ENCODE peak calls at places on chromosomes 13 and 19, in eight cellular contexts. H is endothelial cell of umbilical vein, E is heart right ventricle, S is WERI-Rb-1, X is MM.1S, C is thoracic aorta, A is sigmoid colon, D is body of pancreas. J is an unnamed sample.
A peak's percentile ranks its signal among the peaks of the same experiment; 100 is the strongest.

GRCh38 chr13:27425151-27425917 is 915 bp downstream of the GTF3A start:
- DNase-seq in S (no peak), H (no peak), E (no peak), A (no peak), X (no peak), D (no peak), C (no peak), J (no peak)

GRCh38 chr13:97018029-97018819 is 23.9 kb upstream of the OXGR1 start:
- DNase-seq in H (peak; percentile 70), S (peak; percentile 52), A (no peak), E (no peak), D (peak; percentile 41), X (peak; percentile 66), C (no peak), J (peak; percentile 57)

GRCh38 chr19:49987159-49987698 is 26.3 kb upstream of the SIGLEC11 start:
- DNase-seq in S (no peak), D (peak; percentile 94), A (peak; percentile 74), E (peak; percentile 78), H (peak; percentile 89), C (peak; percentile 66), X (peak; percentile 91), J (peak; percentile 90)

GRCh38 chr19:51660975-51661600 is 14.5 kb upstream of the SIGLEC14 start:
- DNase-seq in E (peak; percentile 49), S (peak; percentile 72), A (no peak), D (peak; percentile 61), C (no peak), H (peak; percentile 69), X (peak; percentile 26), J (peak; percentile 48)

GRCh38 chr13:90869580-90869979 is 477.9 kb upstream of the MIR17HG start:
- DNase-seq in C (no peak), A (no peak), S (no peak), X (no peak), E (no peak), H (no peak), D (no peak), J (no peak)

GRCh38 chr19:18173572-18174294 is at the start of gene IFI30:
- DNase-seq in X (peak; percentile 57), A (peak; percentile 90), S (no peak), C (no peak), H (peak; percentile 37), D (peak; percentile 87), E (peak; percentile 75), J (peak; percentile 63)

GRCh38 chr13:23570099-23570926 is at the start of gene TNFRSF19:
- DNase-seq in X (no peak), S (peak; percentile 92), A (no peak), E (peak; percentile 40), C (no peak), D (peak; percentile 25), H (peak; percentile 8), J (no peak)

GRCh38 chr13:48094404-48094780 is 512 bp downstream of the MED4 start:
- DNase-seq in C (no peak), S (no peak), D (no peak), A (no peak), E (no peak), H (peak; percentile 33), X (no peak), J (no peak)

GRCh38 chr13:98014766-98015165 is 61.3 kb downstream of the IPO5 start:
- DNase-seq in X (no peak), C (no peak), A (no peak), S (no peak), D (no peak), E (no peak), H (peak; percentile 59), J (no peak)

GRCh38 chr19:681029-681626 is 4.9 kb downstream of the FSTL3 start:
- DNase-seq in A (peak; percentile 88), C (no peak), H (no peak), X (peak; percentile 68), E (peak; percentile 90), S (peak; percentile 95), D (peak; percentile 91), J (no peak)
- H3K4me3 ChIP-seq in A (peak overlapping the region; percentile 96), C (peak overlapping the region; percentile 76), H (no peak overlapping the region), X (no peak overlapping the region), E (peak overlapping the region; percentile 76), S (peak overlapping the region; percentile 64), D (no peak overlapping the region), J (peak overlapping the region; percentile 56)

GRCh38 chr19:27691991-27692390 is 1521.0 kb downstream of the UQCRFS1 start:
- DNase-seq in A (no peak), H (no peak), E (no peak), X (no peak), S (no peak), C (no peak), D (no peak), J (no peak)
- H3K9me3 ChIP-seq in A (peaks cover 15% of the 10 kb centered on the region), H (peaks cover 2% of the 10 kb centered on the region), E (peaks cover 72% of the 10 kb centered on the region), X (no peaks in the 10 kb centered on the region), S (no peaks in the 10 kb centered on the region), C (peaks cover 3% of the 10 kb centered on the region), D (no peaks in the 10 kb centered on the region), J (no peaks in the 10 kb centered on the region)

GRCh38 chr13:102300379-102300778 is 101.5 kb downstream of the FGF14 start:
- DNase-seq in E (no peak), C (no peak), H (no peak), D (no peak), S (no peak), X (no peak), A (no peak), J (no peak)
- H3K4me3 ChIP-seq in E (no peak overlapping the region), C (no peak overlapping the region), H (no peak overlapping the region), D (no peak overlapping the region), S (no peak overlapping the region), X (no peak overlapping the region), A (no peak overlapping the region), J (no peak overlapping the region)

DNA sequence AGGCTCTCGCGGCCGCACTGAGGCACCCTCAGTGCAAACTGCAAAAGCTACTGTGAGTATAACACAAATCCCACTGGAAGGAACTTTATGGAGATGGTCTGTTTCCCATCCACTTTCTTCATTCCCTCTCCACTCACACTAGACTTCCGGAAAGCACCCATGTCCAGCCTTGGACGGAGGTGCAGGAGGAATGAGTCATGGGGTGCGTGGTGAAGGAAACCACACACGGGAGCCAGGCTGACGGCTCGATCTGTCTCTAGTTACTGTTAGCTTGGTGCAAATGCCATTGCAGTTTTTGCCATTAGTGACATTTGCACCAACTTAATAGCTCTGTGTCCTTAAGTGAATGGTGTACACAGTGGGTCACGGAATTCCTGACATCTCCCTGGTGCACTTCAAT is 14.6 kb downstream of the NLRP8 start:
- DNase-seq in D (no peak), E (no peak), S (no peak), H (no peak), A (no peak), X (no peak), C (no peak), J (no peak)
- H3K9me3 ChIP-seq in D (no peaks in the 10 kb centered on the region), E (peaks cover 19% of the 10 kb centered on the region), S (peaks cover under 1% of the 10 kb centered on the region), H (peaks cover 9% of the 10 kb centered on the region), A (no peaks in the 10 kb centered on the region), X (no peaks in the 10 kb centered on the region), C (no peaks in the 10 kb centered on the region), J (no peaks in the 10 kb centered on the region)

DNA sequence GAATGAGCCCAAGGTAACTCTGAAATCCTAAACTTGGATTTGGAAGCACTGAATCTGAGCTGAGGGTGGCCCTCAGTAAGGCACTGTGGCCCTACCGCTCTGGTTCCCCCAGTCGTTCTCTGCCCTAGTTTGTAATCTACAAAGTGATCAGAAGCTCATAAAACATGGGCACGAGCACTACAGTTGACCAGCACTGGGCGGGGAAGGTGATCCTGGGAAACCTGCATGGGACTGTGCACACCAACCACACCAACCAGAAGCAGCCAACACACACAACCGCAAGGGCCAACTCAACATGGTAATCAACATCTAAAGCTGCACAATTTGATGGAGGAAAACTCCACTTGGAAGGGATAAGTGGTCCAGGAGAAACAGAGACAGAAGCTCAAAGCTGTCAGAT is 22.9 kb downstream of the SLC7A1 start:
- DNase-seq in D (no peak), A (no peak), H (no peak), S (no peak), C (no peak), X (no peak), E (no peak), J (no peak)
- H3K4me3 ChIP-seq in D (no peak overlapping the region), A (no peak overlapping the region), H (no peak overlapping the region), S (no peak overlapping the region), C (no peak overlapping the region), X (no peak overlapping the region), E (no peak overlapping the region), J (no peak overlapping the region)

GRCh38 chr19:8724276-8724675 is 2.8 kb downstream of the OR2Z1 start:
- DNase-seq in C (no peak), A (no peak), H (no peak), D (no peak), E (no peak), S (no peak), X (no peak), J (no peak)

GRCh38 chr19:8722032-8722431 is 598 bp downstream of the OR2Z1 start:
- DNase-seq in C (no peak), D (no peak), A (no peak), H (no peak), X (no peak), S (no peak), E (no peak), J (no peak)

GRCh38 chr19:8721334-8721733 is at the start of gene OR2Z1:
- DNase-seq in C (no peak), D (no peak), S (no peak), A (no peak), E (no peak), X (no peak), H (no peak), J (no peak)
- H3K9me3 ChIP-seq in C (no peaks in the 10 kb centered on the region), D (no peaks in the 10 kb centered on the region), S (no peaks in the 10 kb centered on the region), A (peaks cover 3% of the 10 kb centered on the region), E (peaks cover 4% of the 10 kb centered on the region), X (no peaks in the 10 kb centered on the region), H (no peaks in the 10 kb centered on the region), J (no peaks in the 10 kb centered on the region)

GRCh38 chr13:95560387-95560786 is 7.9 kb downstream of the CLDN10 start:
- DNase-seq in D (no peak), H (no peak), X (no peak), E (no peak), C (no peak), A (no peak), S (no peak), J (no peak)

GRCh38 chr13:95564948-95565347 is 12.4 kb downstream of the CLDN10 start:
- DNase-seq in A (no peak), E (no peak), H (peak; percentile 91), S (no peak), D (no peak), X (no peak), C (no peak), J (no peak)

GRCh38 chr13:95568131-95568530 is 15.6 kb downstream of the CLDN10 start:
- DNase-seq in D (no peak), X (no peak), A (no peak), C (no peak), E (no peak), S (no peak), H (no peak), J (no peak)

GRCh38 chr13:95559100-95559499 is 6.6 kb downstream of the CLDN10 start:
- DNase-seq in X (no peak), A (no peak), D (no peak), C (no peak), H (no peak), E (no peak), S (no peak), J (no peak)

GRCh38 chr13:95564091-95564490 is 11.6 kb downstream of the CLDN10 start:
- DNase-seq in S (no peak), H (peak; percentile 43), E (no peak), A (no peak), D (no peak), C (no peak), X (no peak), J (no peak)
- H3K4me3 ChIP-seq in S (no peak overlapping the region), H (no peak overlapping the region), E (no peak overlapping the region), A (no peak overlapping the region), D (no peak overlapping the region), C (no peak overlapping the region), X (no peak overlapping the region), J (no peak overlapping the region)